ENCODE peak calls at places on chromosomes 16 and 17, in nine cellular contexts. K is SHP77; F is AG04450; I is GF-D8; X is IMR-90; V is H54; E is prostate gland; N is stimulated activated CD4-positive, alpha-beta T cell treated with anti-CD3 and anti-CD28 coated beads, Interleukin-1b, Interleukin-23, amount 100 ng/mL, for 1 hour; W is posterior cingulate gyrus. O is an unnamed sample.
A peak's percentile ranks its signal among the peaks of the same experiment; 100 is the strongest.

GRCh38 chr16:4338125-4338582 is 13.0 kb downstream of the PAM16 start:
- DNase-seq in X (no peak), N (no peak), K (no peak), F (no peak), E (no peak), W (no peak), V (no peak), I (no peak), O (no peak)

GRCh38 chr16:13957197-13958078 is 37.5 kb downstream of the ERCC4 start:
- DNase-seq in F (peak; percentile 80), E (peak; percentile 73), K (peak; percentile 65), N (no peak), V (peak; percentile 52), W (no peak), I (peak; percentile 16), X (peak; percentile 95), O (peak; percentile 98)

GRCh38 chr17:54813896-54814295 is 86.8 kb upstream of the TOM1L1 start:
- DNase-seq in V (no peak), X (no peak), F (no peak), K (no peak), N (no peak), I (no peak), W (no peak), E (no peak), O (peak; percentile 62)

GRCh38 chr17:17155568-17155967 is 50.6 kb downstream of the PLD6 start:
- DNase-seq in K (peak; percentile 21), W (no peak), V (no peak), I (no peak), E (no peak), X (no peak), N (no peak), F (no peak), O (no peak)

GRCh38 chr17:7471729-7472128 is 7.7 kb downstream of the ZBTB4 start:
- DNase-seq in E (no peak), F (no peak), N (no peak), X (no peak), K (no peak), I (no peak), W (no peak), V (no peak), O (no peak)

GRCh38 chr17:82876149-82876548 is 36.3 kb upstream of the ZNF750 start:
- DNase-seq in I (no peak), E (peak; percentile 81), F (no peak), X (peak; percentile 57), K (no peak), V (no peak), N (no peak), W (no peak), O (peak; percentile 81)

GRCh38 chr17:34420900-34421299 is 57.9 kb upstream of the CCL1 start:
- DNase-seq in F (no peak), W (no peak), K (no peak), V (no peak), X (no peak), E (no peak), N (no peak), I (no peak), O (no peak)

GRCh38 chr17:56676807-56677206 is 83.3 kb downstream of the NOG start:
- DNase-seq in K (no peak), V (no peak), E (no peak), X (no peak), F (no peak), N (no peak), W (no peak), I (no peak), O (no peak)

GRCh38 chr16:51648521-51648920 is 497.5 kb upstream of the SALL1 start:
- DNase-seq in X (no peak), N (no peak), E (no peak), I (no peak), W (no peak), F (no peak), K (no peak), V (no peak), O (no peak)

GRCh38 chr16:3115561-3115960 is 3.2 kb downstream of the ZNF205 start:
- DNase-seq in E (no peak), V (no peak), K (no peak), N (no peak), I (no peak), F (no peak), W (no peak), X (no peak), O (no peak)

GRCh38 chr17:67362173-67362572 is 4.2 kb downstream of the PSMD12 start:
- DNase-seq in N (no peak), X (no peak), I (no peak), K (no peak), F (no peak), W (no peak), V (no peak), E (no peak), O (no peak)

GRCh38 chr16:57452021-57452420 is 4.7 kb downstream of the COQ9 start:
- DNase-seq in N (no peak), V (no peak), X (no peak), W (no peak), F (no peak), E (no peak), I (no peak), K (no peak), O (no peak)

GRCh38 chr16:1541293-1542165 is 8.1 kb downstream of the TMEM204 start:
- DNase-seq in I (no peak), W (no peak), F (no peak), X (no peak), K (no peak), N (no peak), E (no peak), V (no peak), O (peak; percentile 26)

GRCh38 chr17:81983639-81984373 is 6.4 kb downstream of the ASPSCR1 start:
- DNase-seq in F (no peak), K (no peak), I (no peak), V (no peak), X (no peak), E (no peak), W (no peak), N (no peak), O (no peak)

GRCh38 chr16:24610421-24610765 is 71.0 kb downstream of the RBBP6 start:
- DNase-seq in I (no peak), W (peak; percentile 34), F (no peak), X (peak; percentile 1), E (no peak), N (no peak), V (no peak), K (no peak), O (no peak)

GRCh38 chr17:57889252-57889651 is 39.4 kb upstream of the MRPS23 start:
- DNase-seq in E (no peak), X (no peak), N (no peak), V (no peak), F (no peak), K (no peak), W (no peak), I (no peak), O (no peak)

GRCh38 chr17:68512247-68512966 is at the start of gene PRKAR1A:
- DNase-seq in X (peak; percentile 95), K (peak; percentile 94), V (peak; percentile 97), W (peak; percentile 96), N (peak; percentile 70), E (peak; percentile 96), F (peak; percentile 81), I (peak; percentile 74), O (peak; percentile 81)

GRCh38 chr16:68272501-68273209 is 8.3 kb downstream of the SLC7A6 start:
- DNase-seq in X (no peak), N (no peak), F (no peak), W (no peak), E (peak; percentile 20), K (no peak), V (no peak), I (no peak), O (no peak)